ENCODE peak calls at places on chromosomes 12 and 14, in six cellular contexts. One of them, this sample, is unnamed.

GRCh38 chr12:89540586-89540985 is 14.7 kb upstream of the POC1B start:
- DNase-seq in CD8-positive, alpha-beta T cell: no peak
- DNase-seq in SK-MEL-5: no peak
- DNase-seq in NCI-H510A treated with DMSO at 0.1 percent for 48 hours: no peak
- DNase-seq in neural crest cell: no peak
- DNase-seq in islet precursor cell: peak
- DNase-seq in this sample: no peak

GRCh38 chr12:45789025-45789424 is 59.5 kb downstream of the ARID2 start:
- DNase-seq in CD8-positive, alpha-beta T cell: no peak
- DNase-seq in SK-MEL-5: peak
- DNase-seq in NCI-H510A treated with DMSO at 0.1 percent for 48 hours: no peak
- DNase-seq in neural crest cell: no peak
- DNase-seq in islet precursor cell: no peak
- DNase-seq in this sample: no peak

GRCh38 chr14:61184117-61184516 is 97.0 kb downstream of the TMEM30B start:
- DNase-seq in CD8-positive, alpha-beta T cell: no peak
- DNase-seq in SK-MEL-5: no peak
- DNase-seq in NCI-H510A treated with DMSO at 0.1 percent for 48 hours: no peak
- DNase-seq in neural crest cell: no peak
- DNase-seq in islet precursor cell: no peak
- DNase-seq in this sample: no peak

GRCh38 chr14:105249175-105250007 is 1.1 kb downstream of the BTBD6 start:
- DNase-seq in CD8-positive, alpha-beta T cell: no peak
- DNase-seq in SK-MEL-5: no peak
- DNase-seq in NCI-H510A treated with DMSO at 0.1 percent for 48 hours: no peak
- DNase-seq in neural crest cell: no peak
- DNase-seq in islet precursor cell: peak
- DNase-seq in this sample: no peak

GRCh38 chr12:120390540-120391120 is 21.7 kb upstream of the MSI1 start:
- DNase-seq in CD8-positive, alpha-beta T cell: no peak
- DNase-seq in SK-MEL-5: no peak
- DNase-seq in NCI-H510A treated with DMSO at 0.1 percent for 48 hours: no peak
- DNase-seq in neural crest cell: no peak
- DNase-seq in islet precursor cell: no peak
- DNase-seq in this sample: no peak

GRCh38 chr14:30708157-30708556 is 86.0 kb downstream of the SCFD1 start:
- DNase-seq in CD8-positive, alpha-beta T cell: no peak
- DNase-seq in SK-MEL-5: peak
- DNase-seq in NCI-H510A treated with DMSO at 0.1 percent for 48 hours: no peak
- DNase-seq in neural crest cell: no peak
- DNase-seq in islet precursor cell: no peak
- DNase-seq in this sample: no peak

GRCh38 chr14:101369194-101369915 is 191.9 kb upstream of the DIO3 start:
- DNase-seq in CD8-positive, alpha-beta T cell: no peak
- DNase-seq in SK-MEL-5: no peak
- DNase-seq in NCI-H510A treated with DMSO at 0.1 percent for 48 hours: no peak
- DNase-seq in neural crest cell: no peak
- DNase-seq in islet precursor cell: no peak
- DNase-seq in this sample: no peak

GRCh38 chr14:74875941-74876913 is at the start of gene PROX2:
- DNase-seq in CD8-positive, alpha-beta T cell: peak
- DNase-seq in SK-MEL-5: no peak
- DNase-seq in NCI-H510A treated with DMSO at 0.1 percent for 48 hours: no peak
- DNase-seq in neural crest cell: no peak
- DNase-seq in islet precursor cell: no peak
- DNase-seq in this sample: no peak

GRCh38 chr12:45547822-45548221 is 181.7 kb upstream of the ARID2 start:
- DNase-seq in CD8-positive, alpha-beta T cell: no peak
- DNase-seq in SK-MEL-5: peak
- DNase-seq in NCI-H510A treated with DMSO at 0.1 percent for 48 hours: no peak
- DNase-seq in neural crest cell: no peak
- DNase-seq in islet precursor cell: no peak
- DNase-seq in this sample: no peak

GRCh38 chr12:42756841-42757661 is 167.5 kb upstream of the PRICKLE1 start:
- DNase-seq in CD8-positive, alpha-beta T cell: no peak
- DNase-seq in SK-MEL-5: no peak
- DNase-seq in NCI-H510A treated with DMSO at 0.1 percent for 48 hours: no peak
- DNase-seq in neural crest cell: no peak
- DNase-seq in islet precursor cell: peak
- DNase-seq in this sample: no peak

GRCh38 chr14:96390965-96391292 is 999 bp upstream of the AK7 start:
- DNase-seq in CD8-positive, alpha-beta T cell: no peak
- DNase-seq in SK-MEL-5: no peak
- DNase-seq in NCI-H510A treated with DMSO at 0.1 percent for 48 hours: no peak
- DNase-seq in neural crest cell: no peak
- DNase-seq in islet precursor cell: no peak
- DNase-seq in this sample: no peak

GRCh38 chr12:25684070-25684469 is 131.0 kb upstream of the LMNTD1 start:
- DNase-seq in CD8-positive, alpha-beta T cell: no peak
- DNase-seq in SK-MEL-5: no peak
- DNase-seq in NCI-H510A treated with DMSO at 0.1 percent for 48 hours: no peak
- DNase-seq in neural crest cell: no peak
- DNase-seq in islet precursor cell: no peak
- DNase-seq in this sample: no peak

GRCh38 chr14:79597561-79597960 is 613.7 kb downstream of the DIO2 start:
- DNase-seq in CD8-positive, alpha-beta T cell: no peak
- DNase-seq in SK-MEL-5: no peak
- DNase-seq in NCI-H510A treated with DMSO at 0.1 percent for 48 hours: no peak
- DNase-seq in neural crest cell: no peak
- DNase-seq in islet precursor cell: no peak
- DNase-seq in this sample: no peak

GRCh38 chr14:74578479-74578878 is 33.6 kb downstream of the LTBP2 start:
- DNase-seq in CD8-positive, alpha-beta T cell: no peak
- DNase-seq in SK-MEL-5: no peak
- DNase-seq in NCI-H510A treated with DMSO at 0.1 percent for 48 hours: no peak
- DNase-seq in neural crest cell: no peak
- DNase-seq in islet precursor cell: no peak
- DNase-seq in this sample: no peak

GRCh38 chr14:100287202-100287997 is 18.8 kb downstream of the SLC25A29 start:
- DNase-seq in CD8-positive, alpha-beta T cell: no peak
- DNase-seq in SK-MEL-5: no peak
- DNase-seq in NCI-H510A treated with DMSO at 0.1 percent for 48 hours: no peak
- DNase-seq in neural crest cell: no peak
- DNase-seq in islet precursor cell: peak
- DNase-seq in this sample: no peak

GRCh38 chr14:72775923-72776554 is 117.9 kb downstream of the DPF3 start:
- DNase-seq in CD8-positive, alpha-beta T cell: no peak
- DNase-seq in SK-MEL-5: no peak
- DNase-seq in NCI-H510A treated with DMSO at 0.1 percent for 48 hours: no peak
- DNase-seq in neural crest cell: no peak
- DNase-seq in islet precursor cell: no peak
- DNase-seq in this sample: no peak

GRCh38 chr12:125568306-125568705 is 503.1 kb downstream of the AACS start:
- DNase-seq in CD8-positive, alpha-beta T cell: no peak
- DNase-seq in SK-MEL-5: no peak
- DNase-seq in NCI-H510A treated with DMSO at 0.1 percent for 48 hours: no peak
- DNase-seq in neural crest cell: no peak
- DNase-seq in islet precursor cell: no peak
- DNase-seq in this sample: no peak

GRCh38 chr14:68664225-68664681 is 128.6 kb downstream of the ZFP36L1 start:
- DNase-seq in CD8-positive, alpha-beta T cell: no peak
- DNase-seq in SK-MEL-5: no peak
- DNase-seq in NCI-H510A treated with DMSO at 0.1 percent for 48 hours: no peak
- DNase-seq in neural crest cell: no peak
- DNase-seq in islet precursor cell: peak
- DNase-seq in this sample: no peak

GRCh38 chr12:93453633-93454032 is 11.9 kb upstream of the UBE2N start:
- DNase-seq in CD8-positive, alpha-beta T cell: no peak
- DNase-seq in SK-MEL-5: no peak
- DNase-seq in NCI-H510A treated with DMSO at 0.1 percent for 48 hours: no peak
- DNase-seq in neural crest cell: no peak
- DNase-seq in islet precursor cell: peak
- DNase-seq in this sample: no peak

GRCh38 chr12:104182621-104183378 is 32.8 kb upstream of the TXNRD1 start:
- DNase-seq in CD8-positive, alpha-beta T cell: no peak
- DNase-seq in SK-MEL-5: no peak
- DNase-seq in NCI-H510A treated with DMSO at 0.1 percent for 48 hours: no peak
- DNase-seq in neural crest cell: no peak
- DNase-seq in islet precursor cell: no peak
- DNase-seq in this sample: no peak

GRCh38 chr12:120439646-120440247 is 1.8 kb downstream of the COX6A1 start:
- DNase-seq in CD8-positive, alpha-beta T cell: peak
- DNase-seq in SK-MEL-5: peak
- DNase-seq in NCI-H510A treated with DMSO at 0.1 percent for 48 hours: peak
- DNase-seq in neural crest cell: peak
- DNase-seq in islet precursor cell: peak
- DNase-seq in this sample: no peak

GRCh38 chr12:75666126-75666979 is 154.9 kb upstream of the KRR1 start:
- DNase-seq in CD8-positive, alpha-beta T cell: no peak
- DNase-seq in SK-MEL-5: no peak
- DNase-seq in NCI-H510A treated with DMSO at 0.1 percent for 48 hours: no peak
- DNase-seq in neural crest cell: no peak
- DNase-seq in islet precursor cell: peak
- DNase-seq in this sample: no peak

GRCh38 chr12:113259499-113259953 is 38.3 kb downstream of the TPCN1 start:
- DNase-seq in CD8-positive, alpha-beta T cell: no peak
- DNase-seq in SK-MEL-5: peak
- DNase-seq in NCI-H510A treated with DMSO at 0.1 percent for 48 hours: peak
- DNase-seq in neural crest cell: no peak
- DNase-seq in islet precursor cell: peak
- DNase-seq in this sample: peak

GRCh38 chr12:30010071-30011052 is 226.6 kb upstream of the TMTC1 start:
- DNase-seq in CD8-positive, alpha-beta T cell: no peak
- DNase-seq in SK-MEL-5: no peak
- DNase-seq in NCI-H510A treated with DMSO at 0.1 percent for 48 hours: no peak
- DNase-seq in neural crest cell: no peak
- DNase-seq in islet precursor cell: no peak
- DNase-seq in this sample: no peak

GRCh38 chr12:123270380-123271181 is 1.1 kb downstream of the CDK2AP1 start:
- DNase-seq in CD8-positive, alpha-beta T cell: no peak
- DNase-seq in SK-MEL-5: no peak
- DNase-seq in NCI-H510A treated with DMSO at 0.1 percent for 48 hours: no peak
- DNase-seq in neural crest cell: peak
- DNase-seq in islet precursor cell: peak
- DNase-seq in this sample: peak

GRCh38 chr12:3454780-3455179 is 36.2 kb upstream of the PRMT8 start:
- DNase-seq in CD8-positive, alpha-beta T cell: no peak
- DNase-seq in SK-MEL-5: no peak
- DNase-seq in NCI-H510A treated with DMSO at 0.1 percent for 48 hours: no peak
- DNase-seq in neural crest cell: no peak
- DNase-seq in islet precursor cell: no peak
- DNase-seq in this sample: no peak

GRCh38 chr12:85041395-85041794 is 5.2 kb downstream of the LRRIQ1 start:
- DNase-seq in CD8-positive, alpha-beta T cell: no peak
- DNase-seq in SK-MEL-5: no peak
- DNase-seq in NCI-H510A treated with DMSO at 0.1 percent for 48 hours: no peak
- DNase-seq in neural crest cell: no peak
- DNase-seq in islet precursor cell: no peak
- DNase-seq in this sample: no peak

GRCh38 chr14:92973265-92973797 is 50.4 kb downstream of the CHGA start:
- DNase-seq in CD8-positive, alpha-beta T cell: no peak
- DNase-seq in SK-MEL-5: peak
- DNase-seq in NCI-H510A treated with DMSO at 0.1 percent for 48 hours: peak
- DNase-seq in neural crest cell: peak
- DNase-seq in islet precursor cell: peak
- DNase-seq in this sample: peak

GRCh38 chr12:124037341-124037740 is 64.3 kb downstream of the ZNF664 start:
- DNase-seq in CD8-positive, alpha-beta T cell: no peak
- DNase-seq in SK-MEL-5: no peak
- DNase-seq in NCI-H510A treated with DMSO at 0.1 percent for 48 hours: no peak
- DNase-seq in neural crest cell: no peak
- DNase-seq in islet precursor cell: no peak
- DNase-seq in this sample: no peak